ENCODE peak calls at places on chromosomes 6 and 20, in ten cellular contexts. P, I, V, K, G, U, B, J, W and T are unnamed samples. For H3K27me3, the result is how much of the 10 kb centered on the place peaks cover.

GRCh38 chr6:31208506-31208905 is 38.0 kb upstream of the POU5F1 start:
- DNase-seq in V (no peak), B (no peak), U (no peak), G (no peak), W (no peak), I (no peak), K (no peak), J (no peak), P (no peak), T (no peak)

GRCh38 chr6:153790881-153791473 is 248.1 kb upstream of the OPRM1 start:
- DNase-seq in U (no peak), K (no peak), I (no peak), G (no peak), W (no peak), B (no peak), P (no peak), V (peak), J (no peak), T (peak)

GRCh38 chr20:44057698-44058675 is 129.0 kb downstream of the JPH2 start:
- DNase-seq in U (no peak), G (no peak), V (peak), B (no peak), J (no peak), I (no peak), W (no peak), K (peak), P (no peak), T (peak)

GRCh38 chr20:60930023-60930790 is 321.9 kb upstream of the CDH4 start:
- DNase-seq in I (no peak), W (no peak), V (no peak), J (no peak), U (no peak), B (no peak), P (no peak), G (no peak), K (no peak), T (no peak)

GRCh38 chr6:93389192-93389591 is 30.2 kb downstream of the EPHA7 start:
- DNase-seq in U (no peak), I (no peak), K (no peak), W (no peak), J (no peak), G (no peak), P (no peak), V (peak), B (no peak), T (no peak)

GRCh38 chr6:29764422-29765196 is 41.4 kb downstream of the HLA-F start:
- DNase-seq in K (no peak), G (no peak), P (no peak), V (peak), U (no peak), W (no peak), B (no peak), J (peak), I (no peak), T (no peak)

GRCh38 chr6:160337301-160337700 is 10.9 kb upstream of the SLC22A3 start:
- DNase-seq in V (peak), K (no peak), W (no peak), P (no peak), J (peak), U (no peak), G (no peak), B (no peak), I (no peak), T (no peak)

GRCh38 chr20:45946149-45946970 is 11.9 kb downstream of the PCIF1 start:
- DNase-seq in G (no peak), U (no peak), V (peak), J (peak), B (peak), P (peak), K (no peak), I (peak), W (peak), T (no peak)

GRCh38 chr20:57582432-57583288 is 21.8 kb downstream of the PCK1 start:
- DNase-seq in U (no peak), W (peak), G (no peak), B (peak), I (peak), V (peak), J (no peak), P (no peak), K (peak), T (no peak)

GRCh38 chr6:3318821-3319540 is 60.2 kb downstream of the PSMG4 start:
- DNase-seq in G (no peak), V (no peak), B (no peak), P (no peak), K (no peak), J (no peak), U (no peak), W (no peak), I (peak), T (no peak)

GRCh38 chr20:5504061-5504739 is 187.4 kb upstream of the PROKR2 start:
- DNase-seq in B (no peak), V (peak), I (peak), G (no peak), P (peak), U (no peak), K (no peak), W (no peak), J (no peak), T (no peak)

GRCh38 chr6:10720229-10720959 is 2.5 kb upstream of the TMEM14C start:
- DNase-seq in J (peak), I (peak), W (no peak), P (peak), B (peak), G (no peak), K (peak), V (peak), U (peak), T (no peak)

GRCh38 chr6:11354019-11354418 is 121.6 kb upstream of the NEDD9 start:
- DNase-seq in U (no peak), W (peak), V (peak), K (peak), P (no peak), B (no peak), G (no peak), I (no peak), J (peak), T (no peak)

GRCh38 chr6:107216197-107216933 is 101.0 kb upstream of the BEND3 start:
- DNase-seq in K (no peak), G (no peak), U (no peak), W (no peak), J (no peak), P (no peak), V (no peak), B (no peak), I (no peak), T (no peak)

GRCh38 chr6:113693866-113694265 is 163.3 kb upstream of the MARCKS start:
- DNase-seq in G (no peak), U (no peak), W (no peak), P (no peak), B (no peak), I (no peak), K (no peak), J (peak), V (no peak), T (peak)

GRCh38 chr6:163249651-163250101 is 164.8 kb upstream of the QKI start:
- DNase-seq in P (peak), W (no peak), V (no peak), G (no peak), K (no peak), I (no peak), J (no peak), U (no peak), B (no peak), T (no peak)

DNA sequence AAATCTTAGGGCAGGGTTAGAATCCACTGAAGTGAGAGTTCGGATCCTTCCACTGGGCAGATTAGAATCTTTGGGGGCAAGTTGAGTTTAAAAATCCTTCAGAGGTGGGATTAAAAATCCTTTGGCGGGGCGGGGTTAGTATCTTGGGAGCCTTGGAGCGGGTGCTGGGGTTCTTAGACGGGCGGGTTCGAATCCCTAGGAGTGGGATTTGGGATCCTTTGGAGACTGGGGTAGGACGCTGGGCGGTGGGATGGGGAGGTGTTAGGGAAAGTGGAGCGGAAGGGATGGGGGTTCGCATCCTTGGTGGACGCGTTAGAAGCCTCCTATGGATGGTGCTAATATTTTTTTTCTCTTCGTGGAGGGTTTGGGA is 337 bp upstream of the HCK start:
- DNase-seq in W (no peak), K (no peak), P (no peak), U (no peak), I (no peak), G (no peak), B (no peak), J (no peak), V (no peak), T (no peak)
- H3K27me3 ChIP-seq in W (under half), K (half or more), P (under half), U (under half), I (under half), G (under half), B (under half), J (under half), V (half or more), T (under half)

GRCh38 chr20:25341716-25342680 is 48.6 kb downstream of the ABHD12 start:
- DNase-seq in J (peak), P (no peak), B (no peak), I (no peak), V (no peak), U (no peak), K (peak), G (no peak), W (no peak), T (no peak)

GRCh38 chr20:25340380-25340779 is 50.3 kb downstream of the ABHD12 start:
- DNase-seq in G (no peak), P (no peak), W (no peak), V (no peak), K (no peak), U (no peak), I (no peak), B (no peak), J (no peak), T (no peak)

GRCh38 chr20:25339608-25340007 is 51.0 kb downstream of the ABHD12 start:
- DNase-seq in I (no peak), J (no peak), W (no peak), K (no peak), U (no peak), V (no peak), P (no peak), B (no peak), G (no peak), T (peak)

GRCh38 chr20:25338112-25339023 is 52.3 kb downstream of the ABHD12 start:
- DNase-seq in W (no peak), V (no peak), I (no peak), J (no peak), G (no peak), K (no peak), P (no peak), U (no peak), B (no peak), T (peak)

DNA sequence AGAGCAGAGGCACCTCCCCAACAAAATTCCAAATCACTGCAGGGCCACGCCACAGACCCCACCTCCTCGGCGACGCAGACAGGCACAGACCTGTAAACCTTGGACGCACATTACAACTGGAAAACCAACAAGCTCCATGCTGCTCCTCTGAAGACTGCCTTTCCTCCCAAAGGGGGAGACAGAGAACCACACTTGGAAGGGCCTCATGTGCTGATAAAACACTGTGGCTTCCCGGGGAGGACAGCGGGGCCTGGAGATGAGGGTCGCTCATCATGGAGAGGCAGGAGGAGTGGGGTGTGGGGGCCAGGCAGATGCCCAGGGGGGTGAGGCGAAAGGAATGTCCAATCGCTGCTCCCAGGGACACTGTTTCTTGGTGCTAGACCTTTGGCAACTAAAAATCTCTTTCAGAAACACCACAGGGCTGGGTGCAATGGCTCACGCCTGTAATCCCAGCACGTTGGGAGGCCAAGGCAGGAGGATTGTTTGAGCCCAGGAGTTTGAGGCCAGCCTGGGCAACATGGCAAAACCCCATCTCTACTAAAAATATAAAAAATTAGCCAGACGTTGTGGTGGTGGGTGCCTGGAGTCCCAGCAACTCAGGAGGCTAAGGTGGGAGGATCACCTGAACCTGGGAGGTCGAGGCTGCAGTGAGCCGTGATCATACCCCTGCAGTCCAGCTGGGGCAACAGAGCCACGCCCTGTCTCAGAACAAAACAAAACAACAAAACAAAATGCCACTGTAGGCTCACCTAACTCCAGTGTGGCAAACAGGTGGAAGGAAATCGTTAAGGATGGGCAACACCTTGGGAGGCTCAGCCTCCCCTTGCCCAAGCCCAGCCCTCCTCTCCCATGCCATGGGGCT is 53.8 kb downstream of the ABHD12 start:
- DNase-seq in P (no peak), G (no peak), W (no peak), B (no peak), K (peak), J (peak), U (no peak), I (no peak), V (peak), T (peak)
- TF ChIP-seq CTCF in P (no peak), G (peak), W (no peak), B (no peak), K (peak), J (peak), U (peak), I (no peak), V (peak), T (peak)

GRCh38 chr6:131948221-131948661 is 2.9 kb downstream of the CCN2 start:
- DNase-seq in B (no peak), G (no peak), W (no peak), V (peak), U (no peak), I (no peak), K (peak), P (no peak), J (no peak), T (no peak)
- H3K4me3 ChIP-seq in B (peak), G (peak), W (peak), V (no peak), U (no peak), I (peak), K (peak), P (peak), J (no peak), T (no peak)

GRCh38 chr20:10362674-10363073 is 71.3 kb downstream of the MKKS start:
- DNase-seq in V (no peak), P (no peak), B (no peak), I (no peak), W (no peak), U (peak), J (no peak), G (no peak), K (no peak), T (no peak)
- H3K27me3 ChIP-seq in V (under half), P (under half), B (under half), I (under half), W (under half), U (under half), J (under half), G (under half), K (under half), T (under half)

DNA sequence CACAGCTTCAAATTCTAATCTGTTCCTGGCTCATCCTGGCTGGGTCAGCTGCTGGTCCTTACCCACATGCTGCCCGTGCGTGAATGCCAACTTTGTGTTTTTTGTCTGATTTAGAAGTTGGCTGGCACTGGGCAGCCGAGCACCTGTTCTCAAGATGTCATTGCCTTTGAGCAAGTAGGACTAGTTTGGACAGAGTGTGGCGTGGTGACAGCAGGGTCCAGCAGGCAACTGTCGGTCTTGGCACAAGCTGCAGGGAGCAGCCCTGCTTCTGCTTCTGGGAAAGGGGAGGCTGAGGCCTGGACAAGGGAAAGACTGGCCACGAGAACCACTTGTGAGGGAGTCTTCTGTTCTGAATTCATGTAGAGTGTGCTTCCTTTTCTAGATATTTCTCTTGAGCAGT is 26.3 kb upstream of the ADRM1 start:
- DNase-seq in I (no peak), P (no peak), B (no peak), V (no peak), J (no peak), K (no peak), W (no peak), G (no peak), U (no peak), T (no peak)
- TF ChIP-seq CTCF in I (no peak), P (no peak), B (no peak), V (no peak), J (no peak), K (no peak), W (no peak), G (no peak), U (no peak), T (no peak)

GRCh38 chr6:159174263-159174974 is 5.2 kb downstream of the FNDC1 start:
- DNase-seq in P (peak), J (peak), G (peak), V (peak), W (no peak), B (peak), K (peak), U (peak), I (peak), T (peak)
- H3K4me3 ChIP-seq in P (no peak), J (no peak), G (no peak), V (no peak), W (no peak), B (no peak), K (no peak), U (no peak), I (no peak), T (no peak)

DNA sequence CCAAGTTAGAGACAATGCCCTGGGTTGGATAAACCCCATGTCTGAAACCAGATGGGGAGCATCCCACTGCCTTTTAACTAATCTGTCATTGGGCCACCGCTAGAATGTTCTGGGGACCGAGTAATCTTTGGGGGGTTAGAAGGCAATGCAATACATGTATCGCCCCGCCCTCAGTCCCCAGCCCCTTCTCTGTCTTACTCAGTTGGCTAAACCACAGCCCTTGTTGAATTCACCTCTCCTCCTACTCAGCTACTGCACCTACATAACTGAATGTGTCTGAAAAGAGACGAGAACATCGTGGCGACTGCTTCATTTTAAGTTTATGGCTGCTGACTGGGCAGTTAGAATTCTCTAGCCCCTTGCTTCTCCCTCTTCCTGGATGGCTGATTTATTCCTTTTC is 15.1 kb upstream of the CCR6 start:
- DNase-seq in V (no peak), B (no peak), J (no peak), U (no peak), W (no peak), I (no peak), K (no peak), G (no peak), P (no peak), T (no peak)
- H3K27me3 ChIP-seq in V (under half), B (under half), J (under half), U (under half), W (under half), I (under half), K (under half), G (under half), P (under half), T (under half)

DNA sequence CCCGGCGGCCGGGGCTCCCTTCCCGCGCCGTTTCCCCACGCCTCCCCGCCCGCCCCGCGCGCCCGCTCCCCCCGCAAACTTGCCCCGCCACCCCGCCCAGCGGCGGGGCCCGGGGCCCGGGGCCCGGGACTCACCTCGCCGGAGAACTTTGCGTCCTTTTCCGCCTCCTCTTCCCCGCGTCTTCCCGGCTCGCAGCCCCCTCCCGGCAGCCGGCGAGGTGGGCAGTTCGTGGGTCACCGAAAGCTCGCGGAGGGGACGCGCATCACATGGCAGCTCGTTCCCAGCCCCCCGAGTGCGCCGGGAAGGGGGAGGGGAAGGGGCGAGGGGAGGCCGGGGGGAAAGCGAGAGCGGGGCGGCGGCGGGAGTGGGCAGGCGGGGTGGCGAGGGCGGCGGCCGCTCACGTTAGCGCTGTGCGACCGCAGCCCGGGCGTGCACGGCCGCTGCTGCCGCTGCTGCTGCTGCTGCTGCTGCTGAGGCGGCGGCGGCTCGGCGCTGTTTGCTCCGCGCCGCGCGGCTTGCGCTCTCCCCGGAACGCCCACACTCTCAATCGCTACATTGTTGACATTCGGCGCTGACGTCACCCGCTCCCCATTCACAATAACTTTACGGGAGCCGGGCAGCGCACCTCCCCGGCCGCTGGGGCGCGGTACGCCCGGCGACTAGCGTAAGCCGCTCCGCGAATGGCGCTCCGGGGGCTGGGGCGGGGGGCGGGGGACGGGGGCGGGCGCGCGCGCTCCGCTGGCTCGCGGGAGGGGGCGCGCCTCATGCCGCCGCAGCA is at the start of gene BACH2:
- DNase-seq in P (peak), U (peak), I (peak), J (peak), W (peak), V (peak), G (no peak), K (peak), B (peak), T (peak)
- TF ChIP-seq CTCF in P (peak), U (no peak), I (no peak), J (peak), W (peak), V (no peak), G (peak), K (peak), B (peak), T (no peak)